ENCODE peak calls at places on chromosome 13, in ten cellular contexts. One of them, this sample, is unnamed.
A peak's percentile ranks its signal among the peaks of the same experiment; 100 is the strongest.

GRCh38 chr13:109191422-109191821 is 562.0 kb downstream of the MYO16 start:
- DNase-seq in IMR-90: no peak
- DNase-seq in fibroblast of lung: no peak
- DNase-seq in SK-N-SH: no peak
- DNase-seq in neural progenitor cell: no peak
- DNase-seq in PC-3: no peak
- DNase-seq in HCT116: no peak
- DNase-seq in GM23338: no peak
- DNase-seq in H1: no peak
- DNase-seq in GM23248: peak; percentile 2
- DNase-seq in this sample: no peak

GRCh38 chr13:60431108-60431700 is 34.2 kb downstream of the TDRD3 start:
- DNase-seq in SK-N-SH: peak; percentile 36
- DNase-seq in HCT116: peak; percentile 46
- DNase-seq in PC-3: peak; percentile 61
- DNase-seq in IMR-90: peak; percentile 72
- DNase-seq in GM23248: peak; percentile 69
- DNase-seq in H1: no peak
- DNase-seq in fibroblast of lung: peak; percentile 58
- DNase-seq in neural progenitor cell: peak; percentile 59
- DNase-seq in GM23338: peak; percentile 82
- DNase-seq in this sample: peak; percentile 81

GRCh38 chr13:99626461-99627082 is 125.3 kb downstream of the TM9SF2 start:
- DNase-seq in GM23338: no peak
- DNase-seq in fibroblast of lung: peak; percentile 64
- DNase-seq in IMR-90: peak; percentile 21
- DNase-seq in HCT116: peak; percentile 37
- DNase-seq in neural progenitor cell: peak; percentile 18
- DNase-seq in PC-3: peak; percentile 68
- DNase-seq in H1: no peak
- DNase-seq in GM23248: peak; percentile 87
- DNase-seq in SK-N-SH: no peak
- DNase-seq in this sample: no peak

GRCh38 chr13:28704919-28705318 is 13.9 kb downstream of the SLC46A3 start:
- DNase-seq in SK-N-SH: no peak
- DNase-seq in H1: no peak
- DNase-seq in neural progenitor cell: no peak
- DNase-seq in IMR-90: no peak
- DNase-seq in HCT116: no peak
- DNase-seq in GM23338: no peak
- DNase-seq in fibroblast of lung: no peak
- DNase-seq in PC-3: no peak
- DNase-seq in GM23248: no peak
- DNase-seq in this sample: no peak

GRCh38 chr13:91017031-91017668 is 330.3 kb upstream of the MIR17HG start:
- DNase-seq in neural progenitor cell: peak; percentile 66
- DNase-seq in SK-N-SH: peak; percentile 67
- DNase-seq in fibroblast of lung: peak; percentile 27
- DNase-seq in IMR-90: peak; percentile 9
- DNase-seq in HCT116: peak; percentile 34
- DNase-seq in GM23338: peak; percentile 64
- DNase-seq in PC-3: peak; percentile 78
- DNase-seq in H1: peak; percentile 31
- DNase-seq in GM23248: peak; percentile 52
- DNase-seq in this sample: peak; percentile 75

GRCh38 chr13:74128171-74128767 is 5.9 kb downstream of the KLF12 start:
- DNase-seq in fibroblast of lung: peak; percentile 90
- DNase-seq in H1: no peak
- DNase-seq in SK-N-SH: no peak
- DNase-seq in PC-3: no peak
- DNase-seq in neural progenitor cell: no peak
- DNase-seq in HCT116: no peak
- DNase-seq in IMR-90: peak; percentile 64
- DNase-seq in GM23248: peak; percentile 65
- DNase-seq in GM23338: no peak
- DNase-seq in this sample: no peak

GRCh38 chr13:53064721-53065120 is 36.1 kb downstream of the OLFM4 start:
- DNase-seq in H1: no peak
- DNase-seq in PC-3: no peak
- DNase-seq in SK-N-SH: peak; percentile 39
- DNase-seq in fibroblast of lung: no peak
- DNase-seq in neural progenitor cell: no peak
- DNase-seq in GM23248: no peak
- DNase-seq in IMR-90: no peak
- DNase-seq in HCT116: no peak
- DNase-seq in GM23338: no peak
- DNase-seq in this sample: no peak

GRCh38 chr13:38697628-38698333 is 10.9 kb downstream of the FREM2 start:
- DNase-seq in PC-3: peak; percentile 5
- DNase-seq in HCT116: no peak
- DNase-seq in H1: no peak
- DNase-seq in SK-N-SH: no peak
- DNase-seq in IMR-90: no peak
- DNase-seq in GM23338: peak; percentile 56
- DNase-seq in fibroblast of lung: no peak
- DNase-seq in neural progenitor cell: peak; percentile 31
- DNase-seq in GM23248: peak; percentile 17
- DNase-seq in this sample: no peak

GRCh38 chr13:113566227-113566561 is 18.4 kb upstream of the TFDP1 start:
- DNase-seq in H1: no peak
- DNase-seq in PC-3: no peak
- DNase-seq in GM23338: no peak
- DNase-seq in fibroblast of lung: no peak
- DNase-seq in HCT116: no peak
- DNase-seq in neural progenitor cell: no peak
- DNase-seq in SK-N-SH: no peak
- DNase-seq in GM23248: no peak
- DNase-seq in IMR-90: no peak
- DNase-seq in this sample: no peak

GRCh38 chr13:85223883-85224656 is 575.1 kb downstream of the SLITRK6 start:
- DNase-seq in H1: no peak
- DNase-seq in neural progenitor cell: no peak
- DNase-seq in fibroblast of lung: peak; percentile 18
- DNase-seq in HCT116: no peak
- DNase-seq in SK-N-SH: no peak
- DNase-seq in IMR-90: peak; percentile 15
- DNase-seq in PC-3: no peak
- DNase-seq in GM23248: no peak
- DNase-seq in GM23338: no peak
- DNase-seq in this sample: no peak

GRCh38 chr13:40336228-40337221 is 329.9 kb downstream of the FOXO1 start:
- DNase-seq in HCT116: no peak
- DNase-seq in SK-N-SH: no peak
- DNase-seq in neural progenitor cell: no peak
- DNase-seq in GM23248: no peak
- DNase-seq in fibroblast of lung: no peak
- DNase-seq in H1: no peak
- DNase-seq in IMR-90: no peak
- DNase-seq in GM23338: no peak
- DNase-seq in PC-3: no peak
- DNase-seq in this sample: no peak

GRCh38 chr13:41259875-41260501 is 3.4 kb downstream of the MTRF1 start:
- DNase-seq in fibroblast of lung: no peak
- DNase-seq in GM23248: no peak
- DNase-seq in PC-3: no peak
- DNase-seq in neural progenitor cell: no peak
- DNase-seq in HCT116: no peak
- DNase-seq in GM23338: no peak
- DNase-seq in IMR-90: no peak
- DNase-seq in SK-N-SH: no peak
- DNase-seq in H1: no peak
- DNase-seq in this sample: no peak

GRCh38 chr13:99870541-99870940 is 101.0 kb downstream of the ZIC5 start:
- DNase-seq in SK-N-SH: no peak
- DNase-seq in IMR-90: no peak
- DNase-seq in fibroblast of lung: no peak
- DNase-seq in PC-3: no peak
- DNase-seq in HCT116: no peak
- DNase-seq in GM23248: no peak
- DNase-seq in H1: no peak
- DNase-seq in GM23338: no peak
- DNase-seq in neural progenitor cell: no peak
- DNase-seq in this sample: no peak

GRCh38 chr13:23949736-23950135 is 52.4 kb upstream of the C1QTNF9B start:
- DNase-seq in IMR-90: no peak
- DNase-seq in H1: no peak
- DNase-seq in GM23338: no peak
- DNase-seq in HCT116: no peak
- DNase-seq in PC-3: no peak
- DNase-seq in SK-N-SH: peak; percentile 10
- DNase-seq in GM23248: no peak
- DNase-seq in fibroblast of lung: no peak
- DNase-seq in neural progenitor cell: no peak
- DNase-seq in this sample: no peak

GRCh38 chr13:23946067-23946466 is 48.8 kb upstream of the C1QTNF9B start:
- DNase-seq in IMR-90: no peak
- DNase-seq in HCT116: no peak
- DNase-seq in fibroblast of lung: no peak
- DNase-seq in neural progenitor cell: no peak
- DNase-seq in GM23338: no peak
- DNase-seq in SK-N-SH: no peak
- DNase-seq in GM23248: no peak
- DNase-seq in PC-3: no peak
- DNase-seq in H1: no peak
- DNase-seq in this sample: no peak

GRCh38 chr13:23946900-23947299 is 49.6 kb upstream of the C1QTNF9B start:
- DNase-seq in IMR-90: no peak
- DNase-seq in H1: no peak
- DNase-seq in PC-3: no peak
- DNase-seq in SK-N-SH: peak; percentile 20
- DNase-seq in fibroblast of lung: no peak
- DNase-seq in GM23338: no peak
- DNase-seq in neural progenitor cell: no peak
- DNase-seq in GM23248: no peak
- DNase-seq in HCT116: no peak
- DNase-seq in this sample: no peak

GRCh38 chr13:23949200-23949599 is 51.9 kb upstream of the C1QTNF9B start:
- DNase-seq in HCT116: no peak
- DNase-seq in fibroblast of lung: no peak
- DNase-seq in GM23248: no peak
- DNase-seq in H1: no peak
- DNase-seq in neural progenitor cell: no peak
- DNase-seq in IMR-90: no peak
- DNase-seq in SK-N-SH: no peak
- DNase-seq in PC-3: no peak
- DNase-seq in GM23338: no peak
- DNase-seq in this sample: no peak

GRCh38 chr13:23947893-23948292 is 50.6 kb upstream of the C1QTNF9B start:
- DNase-seq in PC-3: no peak
- DNase-seq in GM23338: no peak
- DNase-seq in GM23248: no peak
- DNase-seq in H1: no peak
- DNase-seq in IMR-90: no peak
- DNase-seq in HCT116: no peak
- DNase-seq in fibroblast of lung: no peak
- DNase-seq in SK-N-SH: peak; percentile 13
- DNase-seq in neural progenitor cell: no peak
- DNase-seq in this sample: no peak
- H4K20me1 ChIP-seq in PC-3: no peaks in the 10 kb centered on the region
- H4K20me1 ChIP-seq in GM23338: no peaks in the 10 kb centered on the region
- H4K20me1 ChIP-seq in GM23248: no peaks in the 10 kb centered on the region
- H4K20me1 ChIP-seq in H1: no peaks in the 10 kb centered on the region
- H4K20me1 ChIP-seq in IMR-90: no peaks in the 10 kb centered on the region
- H4K20me1 ChIP-seq in HCT116: no peaks in the 10 kb centered on the region
- H4K20me1 ChIP-seq in fibroblast of lung: no peaks in the 10 kb centered on the region
- H4K20me1 ChIP-seq in SK-N-SH: no peaks in the 10 kb centered on the region
- H4K20me1 ChIP-seq in neural progenitor cell: no peaks in the 10 kb centered on the region
- H4K20me1 ChIP-seq in this sample: no peaks in the 10 kb centered on the region

DNA sequence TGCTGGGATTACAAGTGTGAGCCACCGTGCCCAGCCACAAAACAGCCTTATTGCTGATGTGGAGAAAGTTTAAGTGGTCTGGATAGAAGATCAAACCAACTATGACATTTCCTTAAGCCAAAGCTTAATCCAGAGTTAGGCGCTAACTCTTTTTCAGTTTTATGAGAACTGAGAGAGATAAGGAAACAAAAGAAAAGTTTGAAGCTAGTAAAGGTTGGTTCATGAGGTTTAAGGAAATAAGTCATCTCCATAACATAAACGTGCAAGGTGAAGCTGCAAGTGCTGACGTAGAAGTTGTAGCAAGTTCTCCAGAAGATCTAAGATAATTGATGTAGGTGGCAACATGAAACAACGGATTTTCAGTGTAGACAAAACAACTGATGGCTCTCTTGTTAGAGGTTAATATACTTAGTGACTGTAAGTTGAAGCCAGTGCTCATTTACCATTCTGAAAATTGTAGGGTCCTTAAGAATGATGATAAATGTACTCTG is 41.6 kb downstream of the ZMYM2 start:
- DNase-seq in neural progenitor cell: no peak
- DNase-seq in SK-N-SH: no peak
- DNase-seq in PC-3: no peak
- DNase-seq in IMR-90: no peak
- DNase-seq in H1: no peak
- DNase-seq in fibroblast of lung: no peak
- DNase-seq in GM23338: no peak
- DNase-seq in GM23248: no peak
- DNase-seq in HCT116: no peak
- DNase-seq in this sample: no peak
- H3K36me3 ChIP-seq in neural progenitor cell: peaks cover 41% of the 10 kb centered on the region
- H3K36me3 ChIP-seq in SK-N-SH: peaks cover 38% of the 10 kb centered on the region
- H3K36me3 ChIP-seq in PC-3: peaks cover 34% of the 10 kb centered on the region
- H3K36me3 ChIP-seq in IMR-90: peaks cover 35% of the 10 kb centered on the region
- H3K36me3 ChIP-seq in H1: peaks cover 43% of the 10 kb centered on the region
- H3K36me3 ChIP-seq in fibroblast of lung: no peaks in the 10 kb centered on the region
- H3K36me3 ChIP-seq in GM23338: peaks cover 31% of the 10 kb centered on the region
- H3K36me3 ChIP-seq in GM23248: peaks cover 24% of the 10 kb centered on the region
- H3K36me3 ChIP-seq in HCT116: peaks cover 3% of the 10 kb centered on the region
- H3K36me3 ChIP-seq in this sample: peaks cover 80% of the 10 kb centered on the region

GRCh38 chr13:103067751-103068563 is 1.7 kb upstream of the SLC10A2 start:
- DNase-seq in HCT116: no peak
- DNase-seq in GM23248: no peak
- DNase-seq in H1: peak; percentile 64
- DNase-seq in IMR-90: no peak
- DNase-seq in fibroblast of lung: no peak
- DNase-seq in GM23338: peak; percentile 64
- DNase-seq in PC-3: peak; percentile 6
- DNase-seq in SK-N-SH: no peak
- DNase-seq in neural progenitor cell: no peak
- DNase-seq in this sample: no peak
- H4K20me1 ChIP-seq in HCT116: no peaks in the 10 kb centered on the region
- H4K20me1 ChIP-seq in GM23248: no peaks in the 10 kb centered on the region
- H4K20me1 ChIP-seq in H1: no peaks in the 10 kb centered on the region
- H4K20me1 ChIP-seq in IMR-90: no peaks in the 10 kb centered on the region
- H4K20me1 ChIP-seq in fibroblast of lung: no peaks in the 10 kb centered on the region
- H4K20me1 ChIP-seq in GM23338: no peaks in the 10 kb centered on the region
- H4K20me1 ChIP-seq in PC-3: no peaks in the 10 kb centered on the region
- H4K20me1 ChIP-seq in SK-N-SH: no peaks in the 10 kb centered on the region
- H4K20me1 ChIP-seq in neural progenitor cell: no peaks in the 10 kb centered on the region
- H4K20me1 ChIP-seq in this sample: no peaks in the 10 kb centered on the region

DNA sequence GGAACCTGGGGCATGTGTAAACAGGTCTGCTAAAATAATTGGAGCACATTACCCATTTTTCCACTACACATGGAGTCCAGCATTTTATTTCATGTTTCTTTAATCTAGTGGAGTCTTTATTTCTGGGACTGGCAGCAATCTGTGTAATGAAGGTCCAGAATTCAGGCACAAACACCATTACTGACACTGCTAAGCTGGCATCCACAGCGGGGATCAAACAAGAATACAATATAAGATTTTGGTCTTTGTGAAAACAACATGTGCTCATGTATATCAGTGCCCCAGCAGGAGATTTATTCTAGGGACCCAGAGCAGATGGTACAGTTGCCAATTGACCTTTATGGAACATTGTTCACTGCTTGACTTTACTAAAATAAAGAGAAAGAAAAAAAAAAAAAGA is 1587.0 kb upstream of the PRR20A start:
- DNase-seq in neural progenitor cell: no peak
- DNase-seq in GM23338: no peak
- DNase-seq in fibroblast of lung: no peak
- DNase-seq in HCT116: no peak
- DNase-seq in IMR-90: no peak
- DNase-seq in PC-3: no peak
- DNase-seq in H1: no peak
- DNase-seq in SK-N-SH: no peak
- DNase-seq in GM23248: no peak
- DNase-seq in this sample: no peak
- H3K36me3 ChIP-seq in neural progenitor cell: no peaks in the 10 kb centered on the region
- H3K36me3 ChIP-seq in GM23338: peaks cover 25% of the 10 kb centered on the region
- H3K36me3 ChIP-seq in fibroblast of lung: no peaks in the 10 kb centered on the region
- H3K36me3 ChIP-seq in HCT116: no peaks in the 10 kb centered on the region
- H3K36me3 ChIP-seq in IMR-90: no peaks in the 10 kb centered on the region
- H3K36me3 ChIP-seq in PC-3: no peaks in the 10 kb centered on the region
- H3K36me3 ChIP-seq in H1: peaks cover 23% of the 10 kb centered on the region
- H3K36me3 ChIP-seq in SK-N-SH: no peaks in the 10 kb centered on the region
- H3K36me3 ChIP-seq in GM23248: no peaks in the 10 kb centered on the region
- H3K36me3 ChIP-seq in this sample: no peaks in the 10 kb centered on the region

This sample was measured in Karpas-422.